ENCODE peak calls at places on chromosome 2, in five cellular contexts. O, T, J, U and W are unnamed samples.

GRCh38 chr2:127829845-127830246 is 18.9 kb upstream of the WDR33 start:
- DNase-seq in U (peak), O (no peak), T (no peak), J (no peak), W (peak)

GRCh38 chr2:69831354-69831905 is 2.0 kb downstream of the GMCL1 start:
- DNase-seq in U (no peak), J (no peak), O (no peak), T (no peak), W (no peak)

GRCh38 chr2:88580088-88580487 is 47.2 kb downstream of the EIF2AK3 start:
- DNase-seq in O (no peak), T (no peak), U (no peak), J (no peak), W (no peak)

GRCh38 chr2:205002390-205002789 is 457.1 kb downstream of the PARD3B start:
- DNase-seq in O (no peak), U (no peak), J (no peak), T (no peak), W (no peak)

GRCh38 chr2:55157474-55157884 is 74.6 kb downstream of the CLHC1 start:
- DNase-seq in O (no peak), U (peak), J (peak), T (no peak), W (no peak)

GRCh38 chr2:11169333-11169732 is 14.1 kb downstream of the SLC66A3 start:
- DNase-seq in J (no peak), U (no peak), T (no peak), O (no peak), W (no peak)

GRCh38 chr2:116510117-116510671 is 1304.3 kb upstream of the DDX18 start:
- DNase-seq in T (no peak), O (peak), U (peak), J (peak), W (no peak)

GRCh38 chr2:45466045-45466444 is 145.0 kb downstream of the SRBD1 start:
- DNase-seq in U (no peak), O (no peak), T (no peak), J (no peak), W (no peak)

GRCh38 chr2:231000211-231000904 is 4.4 kb downstream of the SPATA3 start:
- DNase-seq in U (peak), T (peak), J (peak), O (no peak), W (no peak)

GRCh38 chr2:73776869-73777519 is 2.9 kb downstream of the DUSP11 start:
- DNase-seq in O (no peak), J (peak), T (no peak), U (no peak), W (peak)

GRCh38 chr2:144124882-144125281 is 395.0 kb downstream of the ZEB2 start:
- DNase-seq in J (no peak), T (no peak), O (no peak), U (no peak), W (no peak)

GRCh38 chr2:28327963-28328922 is 64.4 kb upstream of the FOSL2 start:
- DNase-seq in O (no peak), J (no peak), U (peak), T (no peak), W (no peak)

GRCh38 chr2:75340560-75340959 is 141.2 kb upstream of the TACR1 start:
- DNase-seq in J (peak), U (no peak), T (no peak), O (no peak), W (no peak)

GRCh38 chr2:26922638-26923466 is 47.6 kb upstream of the MAPRE3 start:
- DNase-seq in O (no peak), T (no peak), J (peak), U (peak), W (no peak)

GRCh38 chr2:165572155-165572554 is 102.7 kb downstream of the CSRNP3 start:
- DNase-seq in T (no peak), O (no peak), U (peak), J (no peak), W (no peak)

GRCh38 chr2:226669249-226669648 is 130.4 kb downstream of the IRS1 start:
- DNase-seq in O (no peak), J (no peak), T (no peak), U (no peak), W (no peak)

GRCh38 chr2:143878131-143878530 is 641.8 kb downstream of the ZEB2 start:
- DNase-seq in J (no peak), T (no peak), U (no peak), O (no peak), W (no peak)

GRCh38 chr2:148888003-148888501 is 13.0 kb downstream of the KIF5C start:
- DNase-seq in T (no peak), O (peak), U (peak), J (no peak), W (no peak)

GRCh38 chr2:198055726-198056125 is 251.3 kb downstream of the PLCL1 start:
- DNase-seq in J (no peak), T (no peak), U (no peak), O (no peak), W (no peak)

GRCh38 chr2:29530281-29530680 is 391.1 kb downstream of the ALK start:
- DNase-seq in O (no peak), J (peak), U (no peak), T (no peak), W (peak)

GRCh38 chr2:173657996-173658717 is 303.5 kb downstream of the CDCA7 start:
- DNase-seq in T (no peak), U (peak), J (peak), O (no peak), W (no peak)

GRCh38 chr2:46471-47345 is at the start of gene FAM110C:
- DNase-seq in J (peak), T (peak), O (peak), U (peak), W (no peak)

DNA sequence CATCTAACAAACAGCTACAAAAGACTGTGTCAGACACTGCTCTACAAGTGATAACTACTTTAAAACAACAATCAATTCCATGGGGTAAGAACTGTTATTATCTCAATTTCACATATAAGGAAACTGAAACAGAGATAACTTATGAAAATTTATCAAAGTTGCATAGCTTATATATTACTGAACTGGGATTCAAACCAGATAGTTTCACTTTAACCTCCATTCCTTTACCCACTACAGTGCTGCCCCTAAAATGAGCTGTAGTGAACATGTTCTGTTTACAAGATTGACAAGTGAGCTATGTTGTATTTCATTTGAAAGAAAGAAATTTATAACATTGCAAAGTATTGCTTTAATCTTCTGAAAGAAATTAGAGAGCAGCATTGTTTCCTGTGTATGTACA is 14.1 kb upstream of the GCG start:
- DNase-seq in U (no peak), T (no peak), O (no peak), J (no peak), W (no peak)
- H3K9ac ChIP-seq in U (no peak), T (no peak), O (no peak), J (no peak), W (no peak)

GRCh38 chr2:189763908-189764661 is 1.5 kb upstream of the OSGEPL1 start:
- DNase-seq in T (no peak), J (no peak), U (no peak), O (no peak), W (no peak)
- H3K9ac ChIP-seq in T (no peak), J (no peak), U (peak), O (no peak), W (no peak)

GRCh38 chr2:174772492-174772801 is 8.2 kb upstream of the CHRNA1 start:
- DNase-seq in O (no peak), U (no peak), T (no peak), J (no peak), W (no peak)

GRCh38 chr2:174771136-174771535 is 6.9 kb upstream of the CHRNA1 start:
- DNase-seq in J (no peak), O (no peak), T (no peak), U (peak), W (no peak)

GRCh38 chr2:174774828-174775227 is 10.6 kb upstream of the CHRNA1 start:
- DNase-seq in U (no peak), O (no peak), J (no peak), T (no peak), W (no peak)

GRCh38 chr2:174773191-174773590 is 8.9 kb upstream of the CHRNA1 start:
- DNase-seq in J (no peak), O (no peak), U (no peak), T (no peak), W (no peak)

GRCh38 chr2:174771631-174772491 is 7.6 kb upstream of the CHRNA1 start:
- DNase-seq in T (peak), J (peak), U (peak), O (peak), W (peak)
- H3K9ac ChIP-seq in T (peak), J (no peak), U (peak), O (no peak), W (no peak)

GRCh38 chr2:237693281-237694039 is 66.1 kb downstream of the LRRFIP1 start:
- DNase-seq in T (no peak), U (no peak), J (peak), O (no peak), W (no peak)

GRCh38 chr2:237694423-237695194 is 67.2 kb downstream of the LRRFIP1 start:
- DNase-seq in U (no peak), O (no peak), J (no peak), T (no peak), W (no peak)

GRCh38 chr2:237697586-237698337 is 70.4 kb downstream of the LRRFIP1 start:
- DNase-seq in O (no peak), T (no peak), U (no peak), J (no peak), W (no peak)

GRCh38 chr2:237696471-237696870 is 69.1 kb downstream of the LRRFIP1 start:
- DNase-seq in J (no peak), U (no peak), T (no peak), O (no peak), W (no peak)

DNA sequence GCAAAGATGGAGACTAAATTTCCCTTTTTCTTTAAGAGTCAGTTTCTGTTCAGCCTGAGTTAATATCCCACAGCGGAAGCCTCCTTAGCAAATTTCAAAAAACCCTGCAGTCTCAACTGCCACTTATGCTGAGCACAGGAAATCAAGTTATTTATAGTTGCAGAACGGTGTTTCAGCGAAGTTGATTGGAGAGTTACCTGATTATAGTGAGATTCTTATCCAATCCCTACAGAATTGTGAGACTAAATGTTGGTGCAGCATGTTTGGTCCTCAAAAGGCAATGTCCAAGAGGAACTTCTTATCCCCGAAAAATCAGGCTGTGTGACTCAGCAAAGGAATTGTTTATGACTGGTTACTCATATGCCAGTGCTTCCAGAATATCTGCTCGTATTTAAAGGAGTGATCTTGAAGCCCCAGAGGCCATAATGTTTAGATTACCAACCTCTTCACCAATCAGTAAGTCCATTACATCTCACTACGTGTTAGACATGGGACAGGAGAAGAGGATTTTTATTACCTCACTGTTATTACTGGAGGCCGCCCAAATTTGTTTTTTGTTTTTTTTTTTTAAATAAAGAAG is 67.9 kb downstream of the LRRFIP1 start:
- DNase-seq in O (no peak), T (no peak), J (peak), U (no peak), W (peak)
- H3K9ac ChIP-seq in O (no peak), T (no peak), J (no peak), U (peak), W (peak)

GRCh38 chr2:159287733-159288132 is 1.2 kb upstream of the WDSUB1 start:
- DNase-seq in J (no peak), O (no peak), U (no peak), T (no peak), W (no peak)
- H3K9ac ChIP-seq in J (no peak), O (no peak), U (no peak), T (no peak), W (no peak)

GRCh38 chr2:153532160-153532559 is 53.6 kb upstream of the RPRM start:
- DNase-seq in T (no peak), J (no peak), O (no peak), U (no peak), W (no peak)

GRCh38 chr2:153536105-153536504 is 57.5 kb upstream of the RPRM start:
- DNase-seq in J (no peak), T (no peak), U (no peak), O (no peak), W (no peak)
- H3K9ac ChIP-seq in J (no peak), T (no peak), U (no peak), O (no peak), W (no peak)

GRCh38 chr2:229780856-229781773 is 66.8 kb upstream of the DNER start:
- DNase-seq in T (peak), J (peak), O (peak), U (peak), W (no peak)
- H3K9ac ChIP-seq in T (no peak), J (no peak), O (no peak), U (no peak), W (no peak)

DNA sequence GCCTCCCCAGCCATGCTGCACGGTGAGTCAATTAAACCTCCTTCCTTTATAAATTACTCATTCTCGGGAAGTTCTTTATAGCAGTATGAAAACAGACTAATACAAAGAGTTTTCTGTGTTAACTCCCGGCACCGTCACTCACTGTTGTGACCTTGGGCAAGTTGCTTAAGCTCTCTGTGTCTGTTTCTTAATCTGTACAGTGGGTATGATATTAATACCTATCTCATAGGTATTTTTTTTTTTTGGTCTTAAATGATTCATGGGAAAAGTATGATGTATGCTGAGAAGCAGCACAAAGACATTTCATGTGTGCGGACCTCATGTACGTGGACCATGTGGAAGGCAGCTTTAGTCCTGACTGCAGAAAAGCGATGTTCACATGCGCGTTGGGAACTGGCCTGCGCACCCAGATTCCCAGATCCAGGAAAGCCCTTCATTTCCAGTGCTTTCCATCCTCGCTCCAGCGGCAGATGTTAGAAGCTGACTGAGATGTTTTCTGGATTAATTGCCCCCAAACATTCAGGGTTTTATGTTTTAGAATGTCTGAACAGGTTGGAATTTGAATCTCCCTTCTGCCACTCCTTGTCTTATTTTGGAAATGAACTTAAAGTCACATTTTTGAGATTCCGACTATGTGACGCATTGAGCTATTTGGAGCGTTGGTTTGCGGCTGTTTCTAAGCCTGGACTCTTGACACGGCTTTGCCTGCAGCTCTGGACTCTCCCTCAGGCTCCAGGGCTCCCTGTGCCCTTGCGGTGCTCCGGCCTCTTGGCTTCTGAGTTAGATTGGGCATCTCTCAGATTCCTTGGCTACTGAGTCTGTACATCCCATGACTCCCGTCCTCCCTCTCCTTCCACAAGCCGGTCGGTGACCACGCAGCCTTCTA is 61.4 kb downstream of the SLC4A3 start:
- DNase-seq in T (no peak), J (peak), U (no peak), O (no peak), W (peak)
- H3K9ac ChIP-seq in T (no peak), J (peak), U (no peak), O (no peak), W (peak)

DNA sequence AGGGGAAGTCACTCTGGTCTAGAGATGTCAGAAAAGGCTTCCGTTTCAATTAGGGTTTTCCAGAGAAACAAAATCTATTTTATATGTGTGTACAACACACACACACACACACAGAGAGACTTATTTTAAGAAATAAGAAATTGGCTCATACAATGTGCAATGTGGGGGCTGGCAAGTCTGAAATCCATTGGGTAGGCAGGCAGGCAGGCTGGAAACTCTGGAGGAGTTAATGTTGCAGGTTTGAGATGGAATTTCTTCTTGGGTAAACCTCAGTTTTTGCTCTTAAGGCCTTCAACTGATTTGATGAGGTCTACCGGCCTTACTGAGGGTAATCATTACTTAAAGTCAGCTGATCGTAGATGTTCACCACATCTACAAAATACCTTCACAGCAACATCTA is 62.6 kb downstream of the MDH1 start:
- DNase-seq in T (no peak), O (no peak), U (no peak), J (no peak), W (no peak)
- H3K9ac ChIP-seq in T (no peak), O (no peak), U (no peak), J (no peak), W (no peak)

GRCh38 chr2:236239276-236240065 is 24.7 kb downstream of the ASB18 start:
- DNase-seq in O (no peak), T (peak), J (no peak), U (no peak), W (no peak)

GRCh38 chr2:236242057-236242495 is 22.1 kb downstream of the ASB18 start:
- DNase-seq in O (no peak), J (no peak), T (peak), U (no peak), W (no peak)

GRCh38 chr2:236241181-236242056 is 22.8 kb downstream of the ASB18 start:
- DNase-seq in J (no peak), U (no peak), O (no peak), T (peak), W (no peak)

GRCh38 chr2:236238756-236239155 is 25.4 kb downstream of the ASB18 start:
- DNase-seq in J (no peak), T (peak), U (no peak), O (no peak), W (no peak)

DNA sequence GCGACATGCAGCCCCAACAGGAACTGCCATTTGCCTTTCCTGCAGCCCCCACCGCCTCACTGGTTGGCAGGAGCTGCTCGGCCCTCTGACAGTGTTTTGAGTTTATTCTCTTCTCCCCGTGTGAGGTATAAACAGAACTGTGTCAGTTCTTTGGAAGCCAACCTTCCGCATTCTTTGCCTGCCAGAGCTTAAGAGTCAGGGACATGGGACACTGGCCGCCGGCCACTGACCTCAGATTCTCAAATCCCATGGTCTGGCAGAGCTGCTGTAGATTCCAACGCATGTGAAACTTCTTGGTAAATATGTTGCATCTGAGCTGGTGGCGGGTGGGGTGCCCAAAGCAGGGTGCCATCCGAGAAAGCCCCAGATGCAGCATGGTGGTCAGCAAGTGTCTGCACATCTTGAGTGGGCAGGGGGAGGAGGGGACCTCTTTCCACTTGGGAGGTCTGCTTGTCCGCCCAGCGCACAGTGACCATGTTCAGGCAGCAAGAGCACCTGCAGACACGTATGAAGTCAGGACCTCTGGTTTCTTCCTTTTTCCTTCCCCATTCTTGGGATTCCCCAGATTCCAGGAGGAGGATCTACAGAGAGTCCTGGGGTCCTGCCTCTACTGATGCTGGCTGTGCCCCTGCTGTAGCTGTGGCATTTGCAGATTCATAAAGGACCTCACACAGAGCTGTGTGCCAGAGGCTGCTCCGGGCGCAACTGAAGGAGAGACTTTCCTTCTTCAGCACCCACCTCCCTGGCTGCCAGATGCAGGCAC is 23.8 kb downstream of the ASB18 start:
- DNase-seq in U (no peak), O (no peak), J (no peak), T (peak), W (no peak)
- H3K9ac ChIP-seq in U (no peak), O (no peak), J (no peak), T (no peak), W (no peak)